ENCODE peak calls at places on chromosomes 2 and 18, in ten cellular contexts. One of them, this sample, is unnamed.

GRCh38 chr2:62382122-62382521 is 123.9 kb downstream of the TMEM17 start:
- DNase-seq in tibial nerve: no peak
- DNase-seq in breast epithelium: no peak
- DNase-seq in ascending aorta: no peak
- DNase-seq in fibroblast of the aortic adventitia: no peak
- DNase-seq in astrocyte of the cerebellum: no peak
- DNase-seq in fibroblast of mammary gland: no peak
- DNase-seq in left ventricle myocardium inferior: no peak
- DNase-seq in cardiac muscle cell: no peak
- DNase-seq in lower lobe of right lung: no peak
- DNase-seq in this sample: no peak

GRCh38 chr2:9178905-9179571 is 27.6 kb upstream of the ASAP2 start:
- DNase-seq in tibial nerve: peak
- DNase-seq in breast epithelium: peak
- DNase-seq in ascending aorta: peak
- DNase-seq in fibroblast of the aortic adventitia: peak
- DNase-seq in astrocyte of the cerebellum: peak
- DNase-seq in fibroblast of mammary gland: peak
- DNase-seq in left ventricle myocardium inferior: peak
- DNase-seq in cardiac muscle cell: peak
- DNase-seq in lower lobe of right lung: no peak
- DNase-seq in this sample: peak

GRCh38 chr2:231611273-231612198 is 18.9 kb downstream of the TEX44 start:
- DNase-seq in tibial nerve: no peak
- DNase-seq in breast epithelium: peak
- DNase-seq in ascending aorta: peak
- DNase-seq in fibroblast of the aortic adventitia: peak
- DNase-seq in astrocyte of the cerebellum: no peak
- DNase-seq in fibroblast of mammary gland: peak
- DNase-seq in left ventricle myocardium inferior: no peak
- DNase-seq in cardiac muscle cell: peak
- DNase-seq in lower lobe of right lung: no peak
- DNase-seq in this sample: peak

GRCh38 chr2:75432761-75433361 is 127.9 kb downstream of the EVA1A start:
- DNase-seq in tibial nerve: no peak
- DNase-seq in breast epithelium: no peak
- DNase-seq in ascending aorta: no peak
- DNase-seq in fibroblast of the aortic adventitia: no peak
- DNase-seq in astrocyte of the cerebellum: peak
- DNase-seq in fibroblast of mammary gland: peak
- DNase-seq in left ventricle myocardium inferior: no peak
- DNase-seq in cardiac muscle cell: peak
- DNase-seq in lower lobe of right lung: peak
- DNase-seq in this sample: no peak

GRCh38 chr18:78528437-78529228 is 451.0 kb upstream of the SALL3 start:
- DNase-seq in tibial nerve: no peak
- DNase-seq in breast epithelium: no peak
- DNase-seq in ascending aorta: no peak
- DNase-seq in fibroblast of the aortic adventitia: no peak
- DNase-seq in astrocyte of the cerebellum: no peak
- DNase-seq in fibroblast of mammary gland: no peak
- DNase-seq in left ventricle myocardium inferior: no peak
- DNase-seq in cardiac muscle cell: no peak
- DNase-seq in lower lobe of right lung: no peak
- DNase-seq in this sample: no peak

GRCh38 chr2:214410918-214411554 is at the start of gene VWC2L:
- DNase-seq in tibial nerve: peak
- DNase-seq in breast epithelium: peak
- DNase-seq in ascending aorta: no peak
- DNase-seq in fibroblast of the aortic adventitia: peak
- DNase-seq in astrocyte of the cerebellum: peak
- DNase-seq in fibroblast of mammary gland: peak
- DNase-seq in left ventricle myocardium inferior: peak
- DNase-seq in cardiac muscle cell: peak
- DNase-seq in lower lobe of right lung: peak
- DNase-seq in this sample: peak

GRCh38 chr2:105496271-105496670 is 97.4 kb upstream of the FHL2 start:
- DNase-seq in tibial nerve: peak
- DNase-seq in breast epithelium: no peak
- DNase-seq in ascending aorta: no peak
- DNase-seq in fibroblast of the aortic adventitia: no peak
- DNase-seq in astrocyte of the cerebellum: no peak
- DNase-seq in fibroblast of mammary gland: no peak
- DNase-seq in left ventricle myocardium inferior: peak
- DNase-seq in cardiac muscle cell: no peak
- DNase-seq in lower lobe of right lung: no peak
- DNase-seq in this sample: no peak

GRCh38 chr18:53886066-53886465 is 338.4 kb downstream of the MBD2 start:
- DNase-seq in tibial nerve: no peak
- DNase-seq in breast epithelium: no peak
- DNase-seq in ascending aorta: no peak
- DNase-seq in fibroblast of the aortic adventitia: no peak
- DNase-seq in astrocyte of the cerebellum: no peak
- DNase-seq in fibroblast of mammary gland: no peak
- DNase-seq in left ventricle myocardium inferior: no peak
- DNase-seq in cardiac muscle cell: no peak
- DNase-seq in lower lobe of right lung: no peak
- DNase-seq in this sample: no peak

GRCh38 chr2:888906-889566 is 61.6 kb upstream of the SNTG2 start:
- DNase-seq in tibial nerve: no peak
- DNase-seq in breast epithelium: no peak
- DNase-seq in ascending aorta: no peak
- DNase-seq in fibroblast of the aortic adventitia: no peak
- DNase-seq in astrocyte of the cerebellum: no peak
- DNase-seq in fibroblast of mammary gland: no peak
- DNase-seq in left ventricle myocardium inferior: no peak
- DNase-seq in cardiac muscle cell: no peak
- DNase-seq in lower lobe of right lung: no peak
- DNase-seq in this sample: no peak

GRCh38 chr18:76488190-76488589 is 6.9 kb downstream of the ZNF516 start:
- DNase-seq in tibial nerve: no peak
- DNase-seq in breast epithelium: no peak
- DNase-seq in ascending aorta: no peak
- DNase-seq in fibroblast of the aortic adventitia: peak
- DNase-seq in astrocyte of the cerebellum: no peak
- DNase-seq in fibroblast of mammary gland: peak
- DNase-seq in left ventricle myocardium inferior: no peak
- DNase-seq in cardiac muscle cell: peak
- DNase-seq in lower lobe of right lung: no peak
- DNase-seq in this sample: peak

GRCh38 chr2:32572737-32573136 is 55.1 kb upstream of the TTC27 start:
- DNase-seq in tibial nerve: no peak
- DNase-seq in breast epithelium: no peak
- DNase-seq in ascending aorta: no peak
- DNase-seq in fibroblast of the aortic adventitia: no peak
- DNase-seq in astrocyte of the cerebellum: no peak
- DNase-seq in fibroblast of mammary gland: no peak
- DNase-seq in left ventricle myocardium inferior: no peak
- DNase-seq in cardiac muscle cell: no peak
- DNase-seq in lower lobe of right lung: no peak
- DNase-seq in this sample: no peak

GRCh38 chr18:68461635-68462034 is 253.3 kb downstream of the TMX3 start:
- DNase-seq in tibial nerve: no peak
- DNase-seq in breast epithelium: no peak
- DNase-seq in ascending aorta: no peak
- DNase-seq in fibroblast of the aortic adventitia: no peak
- DNase-seq in astrocyte of the cerebellum: no peak
- DNase-seq in fibroblast of mammary gland: no peak
- DNase-seq in left ventricle myocardium inferior: no peak
- DNase-seq in cardiac muscle cell: no peak
- DNase-seq in lower lobe of right lung: no peak
- DNase-seq in this sample: no peak

GRCh38 chr2:71783815-71784214 is 330.5 kb downstream of the DYSF start:
- DNase-seq in tibial nerve: no peak
- DNase-seq in breast epithelium: no peak
- DNase-seq in ascending aorta: no peak
- DNase-seq in fibroblast of the aortic adventitia: no peak
- DNase-seq in astrocyte of the cerebellum: no peak
- DNase-seq in fibroblast of mammary gland: no peak
- DNase-seq in left ventricle myocardium inferior: no peak
- DNase-seq in cardiac muscle cell: no peak
- DNase-seq in lower lobe of right lung: no peak
- DNase-seq in this sample: no peak

GRCh38 chr2:231306791-231307440 is 88.6 kb upstream of the B3GNT7 start:
- DNase-seq in tibial nerve: no peak
- DNase-seq in breast epithelium: no peak
- DNase-seq in ascending aorta: no peak
- DNase-seq in fibroblast of the aortic adventitia: no peak
- DNase-seq in astrocyte of the cerebellum: no peak
- DNase-seq in fibroblast of mammary gland: no peak
- DNase-seq in left ventricle myocardium inferior: no peak
- DNase-seq in cardiac muscle cell: no peak
- DNase-seq in lower lobe of right lung: peak
- DNase-seq in this sample: no peak

GRCh38 chr2:113291191-113291590 is 12.5 kb upstream of the PAX8 start:
- DNase-seq in tibial nerve: no peak
- DNase-seq in breast epithelium: no peak
- DNase-seq in ascending aorta: no peak
- DNase-seq in fibroblast of the aortic adventitia: no peak
- DNase-seq in astrocyte of the cerebellum: no peak
- DNase-seq in fibroblast of mammary gland: no peak
- DNase-seq in left ventricle myocardium inferior: no peak
- DNase-seq in cardiac muscle cell: no peak
- DNase-seq in lower lobe of right lung: no peak
- DNase-seq in this sample: no peak

GRCh38 chr2:115574667-115575066 is 1132.2 kb downstream of the DPP10 start:
- DNase-seq in tibial nerve: no peak
- DNase-seq in breast epithelium: no peak
- DNase-seq in ascending aorta: no peak
- DNase-seq in fibroblast of the aortic adventitia: no peak
- DNase-seq in astrocyte of the cerebellum: no peak
- DNase-seq in fibroblast of mammary gland: no peak
- DNase-seq in left ventricle myocardium inferior: no peak
- DNase-seq in cardiac muscle cell: no peak
- DNase-seq in lower lobe of right lung: no peak
- DNase-seq in this sample: no peak

GRCh38 chr2:165450141-165450540 is 19.4 kb upstream of the CSRNP3 start:
- DNase-seq in tibial nerve: no peak
- DNase-seq in breast epithelium: no peak
- DNase-seq in ascending aorta: no peak
- DNase-seq in fibroblast of the aortic adventitia: no peak
- DNase-seq in astrocyte of the cerebellum: no peak
- DNase-seq in fibroblast of mammary gland: no peak
- DNase-seq in left ventricle myocardium inferior: no peak
- DNase-seq in cardiac muscle cell: peak
- DNase-seq in lower lobe of right lung: no peak
- DNase-seq in this sample: no peak

GRCh38 chr2:36459725-36460137 is 104.2 kb downstream of the CRIM1 start:
- DNase-seq in tibial nerve: no peak
- DNase-seq in breast epithelium: no peak
- DNase-seq in ascending aorta: no peak
- DNase-seq in fibroblast of the aortic adventitia: peak
- DNase-seq in astrocyte of the cerebellum: no peak
- DNase-seq in fibroblast of mammary gland: peak
- DNase-seq in left ventricle myocardium inferior: no peak
- DNase-seq in cardiac muscle cell: peak
- DNase-seq in lower lobe of right lung: no peak
- DNase-seq in this sample: no peak

GRCh38 chr18:39318008-39318407 is 1752.4 kb upstream of the CELF4 start:
- DNase-seq in tibial nerve: no peak
- DNase-seq in breast epithelium: no peak
- DNase-seq in ascending aorta: no peak
- DNase-seq in fibroblast of the aortic adventitia: no peak
- DNase-seq in astrocyte of the cerebellum: no peak
- DNase-seq in fibroblast of mammary gland: no peak
- DNase-seq in left ventricle myocardium inferior: no peak
- DNase-seq in cardiac muscle cell: no peak
- DNase-seq in lower lobe of right lung: no peak
- DNase-seq in this sample: no peak

GRCh38 chr2:1713156-1713838 is 31.0 kb downstream of the PXDN start:
- DNase-seq in tibial nerve: no peak
- DNase-seq in breast epithelium: no peak
- DNase-seq in ascending aorta: no peak
- DNase-seq in fibroblast of the aortic adventitia: no peak
- DNase-seq in astrocyte of the cerebellum: no peak
- DNase-seq in fibroblast of mammary gland: no peak
- DNase-seq in left ventricle myocardium inferior: no peak
- DNase-seq in cardiac muscle cell: no peak
- DNase-seq in lower lobe of right lung: no peak
- DNase-seq in this sample: no peak

GRCh38 chr18:8960740-8961657 is 141.5 kb upstream of the NDUFV2 start:
- DNase-seq in tibial nerve: no peak
- DNase-seq in breast epithelium: no peak
- DNase-seq in ascending aorta: no peak
- DNase-seq in fibroblast of the aortic adventitia: peak
- DNase-seq in astrocyte of the cerebellum: no peak
- DNase-seq in fibroblast of mammary gland: peak
- DNase-seq in left ventricle myocardium inferior: no peak
- DNase-seq in cardiac muscle cell: peak
- DNase-seq in lower lobe of right lung: no peak
- DNase-seq in this sample: no peak

GRCh38 chr2:163610817-163611556 is 124.8 kb downstream of the FIGN start:
- DNase-seq in tibial nerve: no peak
- DNase-seq in breast epithelium: no peak
- DNase-seq in ascending aorta: no peak
- DNase-seq in fibroblast of the aortic adventitia: no peak
- DNase-seq in astrocyte of the cerebellum: no peak
- DNase-seq in fibroblast of mammary gland: peak
- DNase-seq in left ventricle myocardium inferior: no peak
- DNase-seq in cardiac muscle cell: no peak
- DNase-seq in lower lobe of right lung: no peak
- DNase-seq in this sample: no peak
- TF ChIP-seq CTCF in tibial nerve: no peak
- TF ChIP-seq CTCF in breast epithelium: no peak
- TF ChIP-seq CTCF in ascending aorta: no peak
- TF ChIP-seq CTCF in fibroblast of the aortic adventitia: no peak
- TF ChIP-seq CTCF in astrocyte of the cerebellum: no peak
- TF ChIP-seq CTCF in fibroblast of mammary gland: peak
- TF ChIP-seq CTCF in left ventricle myocardium inferior: peak
- TF ChIP-seq CTCF in cardiac muscle cell: no peak
- TF ChIP-seq CTCF in lower lobe of right lung: no peak
- TF ChIP-seq CTCF in this sample: no peak

GRCh38 chr2:138239902-138240595 is 261.5 kb upstream of the SPOPL start:
- DNase-seq in tibial nerve: no peak
- DNase-seq in breast epithelium: no peak
- DNase-seq in ascending aorta: no peak
- DNase-seq in fibroblast of the aortic adventitia: peak
- DNase-seq in astrocyte of the cerebellum: peak
- DNase-seq in fibroblast of mammary gland: peak
- DNase-seq in left ventricle myocardium inferior: no peak
- DNase-seq in cardiac muscle cell: peak
- DNase-seq in lower lobe of right lung: no peak
- DNase-seq in this sample: no peak
- H3K4me3 ChIP-seq in tibial nerve: no peak
- H3K4me3 ChIP-seq in breast epithelium: no peak
- H3K4me3 ChIP-seq in ascending aorta: no peak
- H3K4me3 ChIP-seq in fibroblast of the aortic adventitia: no peak
- H3K4me3 ChIP-seq in astrocyte of the cerebellum: no peak
- H3K4me3 ChIP-seq in fibroblast of mammary gland: no peak
- H3K4me3 ChIP-seq in left ventricle myocardium inferior: no peak
- H3K4me3 ChIP-seq in cardiac muscle cell: no peak
- H3K4me3 ChIP-seq in lower lobe of right lung: no peak
- H3K4me3 ChIP-seq in this sample: no peak

GRCh38 chr2:43142921-43143438 is 83.4 kb downstream of the ZFP36L2 start:
- DNase-seq in tibial nerve: no peak
- DNase-seq in breast epithelium: no peak
- DNase-seq in ascending aorta: no peak
- DNase-seq in fibroblast of the aortic adventitia: no peak
- DNase-seq in astrocyte of the cerebellum: no peak
- DNase-seq in fibroblast of mammary gland: peak
- DNase-seq in left ventricle myocardium inferior: no peak
- DNase-seq in cardiac muscle cell: no peak
- DNase-seq in lower lobe of right lung: no peak
- DNase-seq in this sample: no peak
- TF ChIP-seq CTCF in tibial nerve: no peak
- TF ChIP-seq CTCF in breast epithelium: no peak
- TF ChIP-seq CTCF in ascending aorta: no peak
- TF ChIP-seq CTCF in fibroblast of the aortic adventitia: no peak
- TF ChIP-seq CTCF in astrocyte of the cerebellum: no peak
- TF ChIP-seq CTCF in fibroblast of mammary gland: no peak
- TF ChIP-seq CTCF in left ventricle myocardium inferior: no peak
- TF ChIP-seq CTCF in cardiac muscle cell: no peak
- TF ChIP-seq CTCF in lower lobe of right lung: no peak
- TF ChIP-seq CTCF in this sample: no peak

GRCh38 chr2:28755411-28755810 is 3.8 kb downstream of the PPP1CB start:
- DNase-seq in tibial nerve: no peak
- DNase-seq in breast epithelium: no peak
- DNase-seq in ascending aorta: no peak
- DNase-seq in fibroblast of the aortic adventitia: peak
- DNase-seq in astrocyte of the cerebellum: peak
- DNase-seq in fibroblast of mammary gland: peak
- DNase-seq in left ventricle myocardium inferior: no peak
- DNase-seq in cardiac muscle cell: peak
- DNase-seq in lower lobe of right lung: no peak
- DNase-seq in this sample: no peak
- H3K4me3 ChIP-seq in tibial nerve: no peak
- H3K4me3 ChIP-seq in breast epithelium: peak
- H3K4me3 ChIP-seq in ascending aorta: peak
- H3K4me3 ChIP-seq in fibroblast of the aortic adventitia: peak
- H3K4me3 ChIP-seq in astrocyte of the cerebellum: peak
- H3K4me3 ChIP-seq in fibroblast of mammary gland: no peak
- H3K4me3 ChIP-seq in left ventricle myocardium inferior: peak
- H3K4me3 ChIP-seq in cardiac muscle cell: no peak
- H3K4me3 ChIP-seq in lower lobe of right lung: peak
- H3K4me3 ChIP-seq in this sample: peak

This sample was measured in tibial artery.